ENCODE peak calls at places on chromosomes 16 and 17, in eight cellular contexts. One of them, this sample, is unnamed.

GRCh38 chr16:17334096-17334495 is 136.7 kb downstream of the XYLT1 start:
- DNase-seq in neuronal stem cell: no peak
- DNase-seq in stimulated activated naive CD4-positive, alpha-beta T cell: no peak
- DNase-seq in MV-4-11: peak
- DNase-seq in T-helper 9 cell: no peak
- DNase-seq in NCI-H1930: no peak
- DNase-seq in stomach: no peak
- DNase-seq in activated naive CD8-positive, alpha-beta T cell treated with anti-CD3 and anti-CD28 coated beads, Interleukin-2, amount 50 U/mL, for 24 hours: no peak
- DNase-seq in this sample: no peak

GRCh38 chr17:5581655-5582054 is 2.7 kb downstream of the NLRP1 start:
- DNase-seq in neuronal stem cell: no peak
- DNase-seq in stimulated activated naive CD4-positive, alpha-beta T cell: no peak
- DNase-seq in MV-4-11: no peak
- DNase-seq in T-helper 9 cell: no peak
- DNase-seq in NCI-H1930: no peak
- DNase-seq in stomach: no peak
- DNase-seq in activated naive CD8-positive, alpha-beta T cell treated with anti-CD3 and anti-CD28 coated beads, Interleukin-2, amount 50 U/mL, for 24 hours: no peak
- DNase-seq in this sample: no peak

GRCh38 chr17:43468746-43469544 is 14.8 kb upstream of the DHX8 start:
- DNase-seq in neuronal stem cell: no peak
- DNase-seq in stimulated activated naive CD4-positive, alpha-beta T cell: no peak
- DNase-seq in MV-4-11: peak
- DNase-seq in T-helper 9 cell: no peak
- DNase-seq in NCI-H1930: no peak
- DNase-seq in stomach: no peak
- DNase-seq in activated naive CD8-positive, alpha-beta T cell treated with anti-CD3 and anti-CD28 coated beads, Interleukin-2, amount 50 U/mL, for 24 hours: no peak
- DNase-seq in this sample: no peak

GRCh38 chr16:71610936-71611871 is 14.8 kb upstream of the MARVELD3 start:
- DNase-seq in neuronal stem cell: peak
- DNase-seq in stimulated activated naive CD4-positive, alpha-beta T cell: peak
- DNase-seq in MV-4-11: peak
- DNase-seq in T-helper 9 cell: peak
- DNase-seq in NCI-H1930: peak
- DNase-seq in stomach: peak
- DNase-seq in activated naive CD8-positive, alpha-beta T cell treated with anti-CD3 and anti-CD28 coated beads, Interleukin-2, amount 50 U/mL, for 24 hours: peak
- DNase-seq in this sample: no peak

GRCh38 chr17:28041844-28042656 is 427 bp upstream of the NLK start:
- DNase-seq in neuronal stem cell: no peak
- DNase-seq in stimulated activated naive CD4-positive, alpha-beta T cell: no peak
- DNase-seq in MV-4-11: no peak
- DNase-seq in T-helper 9 cell: no peak
- DNase-seq in NCI-H1930: no peak
- DNase-seq in stomach: no peak
- DNase-seq in activated naive CD8-positive, alpha-beta T cell treated with anti-CD3 and anti-CD28 coated beads, Interleukin-2, amount 50 U/mL, for 24 hours: no peak
- DNase-seq in this sample: no peak

GRCh38 chr16:29154676-29155121 is 169.8 kb downstream of the LAT start:
- DNase-seq in neuronal stem cell: no peak
- DNase-seq in stimulated activated naive CD4-positive, alpha-beta T cell: no peak
- DNase-seq in MV-4-11: no peak
- DNase-seq in T-helper 9 cell: no peak
- DNase-seq in NCI-H1930: no peak
- DNase-seq in stomach: no peak
- DNase-seq in activated naive CD8-positive, alpha-beta T cell treated with anti-CD3 and anti-CD28 coated beads, Interleukin-2, amount 50 U/mL, for 24 hours: no peak
- DNase-seq in this sample: no peak

GRCh38 chr16:78210305-78210704 is 110.9 kb downstream of the WWOX start:
- DNase-seq in neuronal stem cell: no peak
- DNase-seq in stimulated activated naive CD4-positive, alpha-beta T cell: no peak
- DNase-seq in MV-4-11: peak
- DNase-seq in T-helper 9 cell: no peak
- DNase-seq in NCI-H1930: no peak
- DNase-seq in stomach: no peak
- DNase-seq in activated naive CD8-positive, alpha-beta T cell treated with anti-CD3 and anti-CD28 coated beads, Interleukin-2, amount 50 U/mL, for 24 hours: no peak
- DNase-seq in this sample: no peak

GRCh38 chr16:2706611-2707311 is 13.3 kb downstream of the PRSS27 start:
- DNase-seq in neuronal stem cell: no peak
- DNase-seq in stimulated activated naive CD4-positive, alpha-beta T cell: no peak
- DNase-seq in MV-4-11: no peak
- DNase-seq in T-helper 9 cell: no peak
- DNase-seq in NCI-H1930: no peak
- DNase-seq in stomach: no peak
- DNase-seq in activated naive CD8-positive, alpha-beta T cell treated with anti-CD3 and anti-CD28 coated beads, Interleukin-2, amount 50 U/mL, for 24 hours: no peak
- DNase-seq in this sample: no peak

GRCh38 chr17:73757324-73757942 is 113.2 kb upstream of the SDK2 start:
- DNase-seq in neuronal stem cell: no peak
- DNase-seq in stimulated activated naive CD4-positive, alpha-beta T cell: no peak
- DNase-seq in MV-4-11: no peak
- DNase-seq in T-helper 9 cell: no peak
- DNase-seq in NCI-H1930: no peak
- DNase-seq in stomach: no peak
- DNase-seq in activated naive CD8-positive, alpha-beta T cell treated with anti-CD3 and anti-CD28 coated beads, Interleukin-2, amount 50 U/mL, for 24 hours: no peak
- DNase-seq in this sample: no peak

GRCh38 chr17:8418471-8418870 is 17.2 kb upstream of the NDEL1 start:
- DNase-seq in neuronal stem cell: no peak
- DNase-seq in stimulated activated naive CD4-positive, alpha-beta T cell: no peak
- DNase-seq in MV-4-11: no peak
- DNase-seq in T-helper 9 cell: no peak
- DNase-seq in NCI-H1930: no peak
- DNase-seq in stomach: no peak
- DNase-seq in activated naive CD8-positive, alpha-beta T cell treated with anti-CD3 and anti-CD28 coated beads, Interleukin-2, amount 50 U/mL, for 24 hours: no peak
- DNase-seq in this sample: no peak

GRCh38 chr17:78122221-78122990 is 6.1 kb downstream of the TMC6 start:
- DNase-seq in neuronal stem cell: no peak
- DNase-seq in stimulated activated naive CD4-positive, alpha-beta T cell: no peak
- DNase-seq in MV-4-11: no peak
- DNase-seq in T-helper 9 cell: no peak
- DNase-seq in NCI-H1930: no peak
- DNase-seq in stomach: no peak
- DNase-seq in activated naive CD8-positive, alpha-beta T cell treated with anti-CD3 and anti-CD28 coated beads, Interleukin-2, amount 50 U/mL, for 24 hours: no peak
- DNase-seq in this sample: no peak

GRCh38 chr16:85924675-85925074 is 25.7 kb downstream of the IRF8 start:
- DNase-seq in neuronal stem cell: no peak
- DNase-seq in stimulated activated naive CD4-positive, alpha-beta T cell: no peak
- DNase-seq in MV-4-11: peak
- DNase-seq in T-helper 9 cell: no peak
- DNase-seq in NCI-H1930: no peak
- DNase-seq in stomach: no peak
- DNase-seq in activated naive CD8-positive, alpha-beta T cell treated with anti-CD3 and anti-CD28 coated beads, Interleukin-2, amount 50 U/mL, for 24 hours: no peak
- DNase-seq in this sample: no peak

GRCh38 chr17:81858967-81859905 is 1.1 kb downstream of the P4HB start:
- DNase-seq in neuronal stem cell: no peak
- DNase-seq in stimulated activated naive CD4-positive, alpha-beta T cell: no peak
- DNase-seq in MV-4-11: peak
- DNase-seq in T-helper 9 cell: no peak
- DNase-seq in NCI-H1930: no peak
- DNase-seq in stomach: no peak
- DNase-seq in activated naive CD8-positive, alpha-beta T cell treated with anti-CD3 and anti-CD28 coated beads, Interleukin-2, amount 50 U/mL, for 24 hours: no peak
- DNase-seq in this sample: no peak

GRCh38 chr17:75227729-75228128 is 22.2 kb downstream of the NUP85 start:
- DNase-seq in neuronal stem cell: no peak
- DNase-seq in stimulated activated naive CD4-positive, alpha-beta T cell: no peak
- DNase-seq in MV-4-11: no peak
- DNase-seq in T-helper 9 cell: no peak
- DNase-seq in NCI-H1930: no peak
- DNase-seq in stomach: no peak
- DNase-seq in activated naive CD8-positive, alpha-beta T cell treated with anti-CD3 and anti-CD28 coated beads, Interleukin-2, amount 50 U/mL, for 24 hours: no peak
- DNase-seq in this sample: no peak

GRCh38 chr16:77822656-77823055 is 34.3 kb downstream of the VAT1L start:
- DNase-seq in neuronal stem cell: no peak
- DNase-seq in stimulated activated naive CD4-positive, alpha-beta T cell: no peak
- DNase-seq in MV-4-11: no peak
- DNase-seq in T-helper 9 cell: no peak
- DNase-seq in NCI-H1930: no peak
- DNase-seq in stomach: no peak
- DNase-seq in activated naive CD8-positive, alpha-beta T cell treated with anti-CD3 and anti-CD28 coated beads, Interleukin-2, amount 50 U/mL, for 24 hours: no peak
- DNase-seq in this sample: no peak

GRCh38 chr17:79519152-79519523 is 91.7 kb downstream of the RBFOX3 start:
- DNase-seq in neuronal stem cell: no peak
- DNase-seq in stimulated activated naive CD4-positive, alpha-beta T cell: no peak
- DNase-seq in MV-4-11: no peak
- DNase-seq in T-helper 9 cell: no peak
- DNase-seq in NCI-H1930: no peak
- DNase-seq in stomach: no peak
- DNase-seq in activated naive CD8-positive, alpha-beta T cell treated with anti-CD3 and anti-CD28 coated beads, Interleukin-2, amount 50 U/mL, for 24 hours: no peak
- DNase-seq in this sample: no peak

GRCh38 chr17:65102788-65103187 is 34.4 kb upstream of the RGS9 start:
- DNase-seq in neuronal stem cell: no peak
- DNase-seq in stimulated activated naive CD4-positive, alpha-beta T cell: no peak
- DNase-seq in MV-4-11: peak
- DNase-seq in T-helper 9 cell: no peak
- DNase-seq in NCI-H1930: no peak
- DNase-seq in stomach: no peak
- DNase-seq in activated naive CD8-positive, alpha-beta T cell treated with anti-CD3 and anti-CD28 coated beads, Interleukin-2, amount 50 U/mL, for 24 hours: no peak
- DNase-seq in this sample: no peak

GRCh38 chr16:72961115-72961832 is 86.7 kb downstream of the ZFHX3 start:
- DNase-seq in neuronal stem cell: no peak
- DNase-seq in stimulated activated naive CD4-positive, alpha-beta T cell: no peak
- DNase-seq in MV-4-11: no peak
- DNase-seq in T-helper 9 cell: no peak
- DNase-seq in NCI-H1930: no peak
- DNase-seq in stomach: no peak
- DNase-seq in activated naive CD8-positive, alpha-beta T cell treated with anti-CD3 and anti-CD28 coated beads, Interleukin-2, amount 50 U/mL, for 24 hours: no peak
- DNase-seq in this sample: no peak

GRCh38 chr17:38745545-38745944 is 2.6 kb downstream of the PCGF2 start:
- DNase-seq in neuronal stem cell: no peak
- DNase-seq in stimulated activated naive CD4-positive, alpha-beta T cell: no peak
- DNase-seq in MV-4-11: no peak
- DNase-seq in T-helper 9 cell: no peak
- DNase-seq in NCI-H1930: no peak
- DNase-seq in stomach: no peak
- DNase-seq in activated naive CD8-positive, alpha-beta T cell treated with anti-CD3 and anti-CD28 coated beads, Interleukin-2, amount 50 U/mL, for 24 hours: no peak
- DNase-seq in this sample: no peak